ENCODE peak calls at places on chromosomes 7 and 10, in five cellular contexts. W is lung, M is spleen, H is left ventricle myocardium inferior, N is fibroblast of lung. J is an unnamed sample. For H3K4me1, the result is how much of the 10 kb centered on the place peaks cover.

GRCh38 chr10:29482591-29483421 is 152.0 kb downstream of the SVIL start:
- DNase-seq in W (no peak), M (no peak), H (no peak), N (peak), J (no peak)

GRCh38 chr7:156942708-156943090 is 6.8 kb upstream of the NOM1 start:
- DNase-seq in W (no peak), M (no peak), H (no peak), N (no peak), J (no peak)

GRCh38 chr7:30136339-30136738 is 1.6 kb downstream of the MTURN start:
- DNase-seq in W (no peak), M (peak), H (no peak), N (no peak), J (no peak)

GRCh38 chr7:141702047-141702567 is at the start of gene DENND11:
- DNase-seq in W (peak), M (peak), H (peak), N (peak), J (no peak)

GRCh38 chr7:19377611-19378339 is 232.6 kb upstream of the FERD3L start:
- DNase-seq in W (no peak), M (no peak), H (no peak), N (peak), J (no peak)

GRCh38 chr7:55081067-55081853 is 62.4 kb downstream of the EGFR start:
- DNase-seq in W (no peak), M (no peak), H (no peak), N (peak), J (no peak)

GRCh38 chr7:130914589-130915294 is 180.7 kb upstream of the KLF14 start:
- DNase-seq in W (no peak), M (no peak), H (no peak), N (no peak), J (no peak)

GRCh38 chr7:14806886-14807285 is 95.7 kb downstream of the DGKB start:
- DNase-seq in W (no peak), M (no peak), H (no peak), N (no peak), J (no peak)

GRCh38 chr10:119273413-119273812 is 66.0 kb downstream of the GRK5 start:
- DNase-seq in W (no peak), M (peak), H (no peak), N (no peak), J (no peak)

GRCh38 chr10:47366731-47367460 is 17.2 kb downstream of the ZNF488 start:
- DNase-seq in W (no peak), M (peak), H (no peak), N (no peak), J (no peak)

GRCh38 chr7:143382126-143382790 is 1.1 kb downstream of the ZYX start:
- DNase-seq in W (no peak), M (no peak), H (no peak), N (no peak), J (no peak)

GRCh38 chr7:90424720-90425119 is 21.5 kb downstream of the CLDN12 start:
- DNase-seq in W (no peak), M (no peak), H (no peak), N (no peak), J (no peak)

GRCh38 chr7:151430391-151431205 is 9.3 kb downstream of the CRYGN start:
- DNase-seq in W (no peak), M (peak), H (no peak), N (no peak), J (no peak)

GRCh38 chr10:20890009-20890408 is 7.1 kb downstream of the NEBL start:
- DNase-seq in W (no peak), M (no peak), H (no peak), N (no peak), J (no peak)

GRCh38 chr7:148588168-148588890 is 2.2 kb upstream of the C7orf33 start:
- DNase-seq in W (no peak), M (no peak), H (no peak), N (no peak), J (no peak)

GRCh38 chr7:38744746-38745145 is 113.6 kb upstream of the AMPH start:
- DNase-seq in W (no peak), M (no peak), H (no peak), N (peak), J (no peak)

GRCh38 chr7:75656740-75657139 is 82.0 kb downstream of the HIP1 start:
- DNase-seq in W (no peak), M (no peak), H (no peak), N (no peak), J (no peak)

GRCh38 chr10:131107970-131108369 is 203.6 kb downstream of the TCERG1L start:
- DNase-seq in W (no peak), M (no peak), H (no peak), N (no peak), J (no peak)

GRCh38 chr10:9709849-9710248 is 1307.8 kb upstream of the CELF2 start:
- DNase-seq in W (no peak), M (no peak), H (no peak), N (peak), J (no peak)

GRCh38 chr10:31602541-31603244 is 283.7 kb downstream of the ZEB1 start:
- DNase-seq in W (peak), M (peak), H (peak), N (peak), J (peak)

GRCh38 chr7:112510032-112510742 is 29.4 kb downstream of the LSMEM1 start:
- DNase-seq in W (no peak), M (no peak), H (no peak), N (peak), J (no peak)

GRCh38 chr7:143345428-143345900 is 17.0 kb downstream of the FAM131B start:
- DNase-seq in W (peak), M (peak), H (peak), N (peak), J (no peak)

GRCh38 chr10:75663947-75664664 is 232.7 kb downstream of the LRMDA start:
- DNase-seq in W (no peak), M (no peak), H (no peak), N (peak), J (no peak)

GRCh38 chr10:89540550-89540949 is 5.2 kb upstream of the SLC16A12 start:
- DNase-seq in W (no peak), M (no peak), H (no peak), N (peak), J (no peak)

GRCh38 chr10:16779375-16779774 is 37.8 kb downstream of the RSU1 start:
- DNase-seq in W (no peak), M (no peak), H (no peak), N (no peak), J (no peak)

GRCh38 chr10:7507887-7508726 is 97.3 kb upstream of the SFMBT2 start:
- DNase-seq in W (no peak), M (peak), H (no peak), N (no peak), J (no peak)

GRCh38 chr10:132416566-132417248 is 19.7 kb downstream of the PWWP2B start:
- DNase-seq in W (no peak), M (peak), H (no peak), N (no peak), J (no peak)
- H3K4me1 ChIP-seq in W (under half), M (half or more), H (half or more), N (under half), J (half or more)

GRCh38 chr7:71363223-71363622 is 231.3 kb downstream of the GALNT17 start:
- DNase-seq in W (no peak), M (no peak), H (no peak), N (no peak), J (no peak)
- H3K27ac ChIP-seq in W (no peak), M (no peak), H (no peak), N (no peak), J (no peak)

GRCh38 chr10:79244841-79245504 is 102.3 kb upstream of the PPIF start:
- DNase-seq in W (no peak), M (peak), H (no peak), N (no peak), J (no peak)

GRCh38 chr10:79246606-79247275 is 100.5 kb upstream of the PPIF start:
- DNase-seq in W (no peak), M (no peak), H (peak), N (peak), J (peak)

GRCh38 chr10:79244068-79244442 is 103.2 kb upstream of the PPIF start:
- DNase-seq in W (no peak), M (no peak), H (no peak), N (no peak), J (no peak)

GRCh38 chr10:79246209-79246581 is 101.1 kb upstream of the PPIF start:
- DNase-seq in W (no peak), M (no peak), H (peak), N (no peak), J (peak)

DNA sequence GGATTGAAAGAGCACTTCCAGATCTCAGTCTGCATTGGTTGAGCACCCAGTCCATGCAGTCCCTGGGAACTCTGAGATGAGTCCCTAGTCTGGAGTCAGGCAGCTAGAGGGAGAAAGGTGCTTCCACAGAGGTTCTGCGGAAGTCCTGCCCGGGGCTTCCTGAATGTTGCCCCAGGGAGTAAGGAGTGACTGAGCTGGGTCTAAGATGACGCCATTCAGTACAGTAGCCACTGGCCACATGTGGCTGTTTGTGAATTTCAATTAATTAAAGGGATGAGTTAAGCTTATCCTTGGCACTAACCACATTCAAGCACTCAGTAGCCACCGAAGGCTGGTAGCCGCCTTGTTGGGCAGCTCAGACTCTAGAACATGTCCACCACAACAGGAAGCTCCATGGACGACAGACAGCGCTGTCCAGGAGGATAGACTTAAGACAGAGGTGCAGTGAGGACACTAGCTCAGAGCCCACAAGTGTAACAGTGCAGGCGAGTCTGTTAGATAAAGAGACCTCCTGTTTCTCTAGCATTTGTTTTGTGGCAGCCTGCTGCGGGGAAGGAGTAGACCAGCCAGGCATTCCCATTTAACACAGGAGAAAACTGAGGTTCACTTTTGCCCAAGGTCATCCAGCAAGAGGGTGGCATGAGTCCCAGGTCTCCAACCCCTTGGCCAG is 101.6 kb upstream of the PPIF start:
- DNase-seq in W (no peak), M (no peak), H (no peak), N (no peak), J (no peak)
- H3K4me1 ChIP-seq in W (under half), M (half or more), H (half or more), N (under half), J (half or more)

GRCh38 chr10:92834331-92834730 is 14.0 kb upstream of the EXOC6 start:
- DNase-seq in W (no peak), M (no peak), H (no peak), N (peak), J (no peak)

GRCh38 chr10:92832998-92833642 is 15.2 kb upstream of the EXOC6 start:
- DNase-seq in W (no peak), M (no peak), H (no peak), N (no peak), J (no peak)

GRCh38 chr10:92829042-92829785 is 19.1 kb upstream of the EXOC6 start:
- DNase-seq in W (no peak), M (no peak), H (no peak), N (no peak), J (no peak)

GRCh38 chr10:92832121-92832520 is 16.2 kb upstream of the EXOC6 start:
- DNase-seq in W (no peak), M (no peak), H (no peak), N (no peak), J (no peak)

DNA sequence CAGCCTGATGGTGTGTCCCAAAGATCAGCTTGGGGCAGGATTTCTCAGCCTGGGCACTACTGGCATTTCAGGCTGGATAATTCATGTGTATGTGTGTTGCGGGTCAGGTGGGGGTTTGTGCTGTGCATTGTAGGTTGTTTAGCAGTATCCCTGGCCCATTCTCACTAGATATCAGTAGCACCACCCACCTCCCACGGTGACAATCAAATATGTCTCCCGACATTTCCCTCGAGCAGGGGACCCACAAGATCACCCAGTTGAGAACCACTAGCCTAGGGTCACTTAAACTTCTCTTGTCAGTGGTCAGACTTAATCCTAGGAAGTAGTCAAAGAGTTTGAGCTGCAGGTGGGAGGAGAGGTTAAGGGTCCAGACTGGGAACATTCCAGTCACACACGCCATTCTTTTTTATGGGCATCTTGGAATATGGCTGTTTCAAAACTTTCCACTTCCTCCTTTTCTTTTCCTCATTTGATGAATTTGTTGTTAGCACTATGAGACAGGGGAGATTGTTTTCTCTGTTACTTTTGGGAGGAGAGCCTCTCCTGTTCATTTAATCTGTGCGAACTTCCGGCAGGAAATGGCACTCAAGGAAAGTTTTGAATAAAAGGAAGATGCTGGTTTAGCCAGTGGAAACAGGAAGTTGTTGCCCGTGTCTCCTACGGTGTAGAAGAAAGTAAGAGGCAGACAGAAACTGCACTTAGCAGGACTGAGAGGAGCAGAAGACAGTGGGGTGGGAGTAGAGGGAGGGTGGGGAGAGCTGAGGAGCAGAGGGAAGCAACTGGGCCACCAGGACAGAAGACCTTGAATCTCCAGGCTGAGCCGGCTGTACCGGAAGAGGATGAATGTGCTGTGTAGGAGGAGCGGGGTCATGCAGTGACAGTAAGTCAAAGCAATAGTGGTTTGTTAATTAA is 17.6 kb upstream of the EXOC6 start:
- DNase-seq in W (no peak), M (no peak), H (no peak), N (no peak), J (no peak)
- H3K27ac ChIP-seq in W (peak), M (peak), H (peak), N (no peak), J (no peak)

DNA sequence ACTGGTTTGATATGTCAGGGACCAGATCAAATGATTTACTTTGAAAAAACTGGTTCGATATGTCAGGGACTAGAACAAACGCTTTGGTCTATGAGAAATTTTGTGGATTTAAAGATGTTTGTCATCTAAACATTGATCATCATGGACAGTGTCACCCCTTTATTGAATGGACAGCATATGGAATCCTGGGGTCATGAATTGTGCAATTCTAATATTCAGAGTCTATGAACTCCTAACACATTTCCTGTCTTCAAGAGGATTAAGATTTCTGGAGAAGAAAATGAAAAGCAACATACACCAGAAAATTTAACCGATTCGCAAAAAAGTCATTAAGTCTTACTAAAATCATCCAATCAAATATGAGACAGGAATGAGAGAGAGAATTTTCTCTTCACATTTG is 106.4 kb upstream of the FAM133B start:
- DNase-seq in W (no peak), M (no peak), H (no peak), N (no peak), J (no peak)
- H3K4me1 ChIP-seq in W (under half), M (under half), H (half or more), N (under half), J (under half)

GRCh38 chr10:5551531-5552375 is 27.0 kb downstream of the CALML3 start:
- DNase-seq in W (no peak), M (peak), H (peak), N (no peak), J (no peak)
- H3K27ac ChIP-seq in W (no peak), M (no peak), H (no peak), N (no peak), J (no peak)

GRCh38 chr10:124324451-124324850 is 94.3 kb downstream of the OAT start:
- DNase-seq in W (no peak), M (peak), H (no peak), N (no peak), J (no peak)
- H3K4me1 ChIP-seq in W (under half), M (under half), H (under half), N (under half), J (under half)

DNA sequence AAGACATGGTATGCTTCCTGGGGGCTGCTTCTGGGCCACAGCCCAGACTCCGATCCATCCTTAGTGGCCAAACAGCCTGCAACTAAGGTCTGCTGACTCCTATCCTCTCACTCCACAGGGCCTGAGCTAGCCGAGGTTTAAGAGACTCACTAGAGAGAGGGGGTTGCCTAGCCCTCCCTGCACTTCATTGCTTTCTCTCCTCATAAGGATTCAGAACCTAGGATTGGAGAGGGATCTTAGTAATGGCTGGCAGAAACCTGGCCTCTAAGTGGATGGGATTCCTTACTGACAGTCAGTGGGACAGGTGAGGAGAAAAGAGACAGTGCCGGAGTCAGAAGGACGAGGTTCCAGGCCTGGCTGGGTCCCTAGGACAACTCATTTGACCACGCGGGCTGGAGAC is 8.2 kb upstream of the DDIT4 start:
- DNase-seq in W (no peak), M (no peak), H (no peak), N (no peak), J (no peak)
- H3K27ac ChIP-seq in W (peak), M (no peak), H (no peak), N (no peak), J (no peak)

GRCh38 chr7:139060838-139061237 is 25.0 kb upstream of the ZC3HAV1L start:
- DNase-seq in W (no peak), M (no peak), H (no peak), N (no peak), J (no peak)

GRCh38 chr7:139059905-139060304 is 24.1 kb upstream of the ZC3HAV1L start:
- DNase-seq in W (no peak), M (no peak), H (no peak), N (no peak), J (no peak)

GRCh38 chr7:139055674-139056073 is 19.8 kb upstream of the ZC3HAV1L start:
- DNase-seq in W (no peak), M (no peak), H (no peak), N (no peak), J (no peak)

GRCh38 chr7:139061416-139061815 is 25.6 kb upstream of the ZC3HAV1L start:
- DNase-seq in W (no peak), M (no peak), H (no peak), N (peak), J (no peak)

DNA sequence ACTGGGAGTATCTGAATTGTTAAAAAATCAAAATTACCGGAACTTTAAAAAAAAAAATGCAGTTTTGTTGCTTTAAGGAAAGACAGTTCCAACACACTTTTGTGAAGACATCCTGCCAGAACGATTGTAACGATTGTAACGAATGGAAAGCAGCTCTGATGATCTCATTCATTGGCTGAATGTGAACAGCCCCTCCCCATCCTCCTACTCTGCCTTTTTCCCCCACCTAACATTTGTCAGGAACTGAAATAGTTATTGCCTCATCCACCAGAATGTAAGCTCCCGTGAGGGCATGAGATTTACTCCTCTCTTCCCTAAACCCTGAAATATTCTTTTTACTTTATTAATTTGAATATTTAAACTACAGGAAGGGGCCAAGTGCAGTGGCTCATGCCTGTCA is 23.1 kb upstream of the ZC3HAV1L start:
- DNase-seq in W (no peak), M (no peak), H (no peak), N (peak), J (no peak)
- H3K4me1 ChIP-seq in W (under half), M (under half), H (under half), N (under half), J (under half)

J was measured in right atrium auricular region.